ENCODE peak calls at places on chromosome X, in five cellular contexts. G, Q, V, W and B are unnamed samples.

GRCh38 chrX:51420610-51421009 is 75.8 kb downstream of the NUDT11 start:
- DNase-seq in G (peak), Q (no peak), V (no peak), W (peak), B (no peak)

GRCh38 chrX:18890724-18891560 is 93.0 kb downstream of the PHKA2 start:
- DNase-seq in G (no peak), Q (no peak), V (no peak), W (no peak), B (no peak)

GRCh38 chrX:88135735-88136134 is 611.3 kb upstream of the CPXCR1 start:
- DNase-seq in G (no peak), Q (no peak), V (no peak), W (no peak), B (no peak)

GRCh38 chrX:42456301-42456700 is 321.7 kb downstream of the PPP1R2C start:
- DNase-seq in G (no peak), Q (no peak), V (no peak), W (no peak), B (no peak)

GRCh38 chrX:95029571-95029970 is 1355.6 kb downstream of the FAM133A start:
- DNase-seq in G (no peak), Q (no peak), V (no peak), W (no peak), B (no peak)

GRCh38 chrX:41085883-41086626 is 810 bp downstream of the USP9X start:
- DNase-seq in G (peak), Q (peak), V (peak), W (no peak), B (no peak)

GRCh38 chrX:30615229-30615628 is 37.7 kb upstream of the TASL start:
- DNase-seq in G (no peak), Q (no peak), V (no peak), W (no peak), B (no peak)

GRCh38 chrX:72685810-72686465 is 28.2 kb downstream of the PHKA1 start:
- DNase-seq in G (peak), Q (no peak), V (no peak), W (peak), B (peak)

GRCh38 chrX:39196192-39197102 is 395.2 kb downstream of the MID1IP1 start:
- DNase-seq in G (peak), Q (no peak), V (peak), W (no peak), B (peak)

GRCh38 chrX:110914281-110914680 is 118.7 kb upstream of the CHRDL1 start:
- DNase-seq in G (no peak), Q (no peak), V (no peak), W (no peak), B (no peak)

GRCh38 chrX:10833299-10834169 is 213.1 kb upstream of the MID1 start:
- DNase-seq in G (peak), Q (peak), V (no peak), W (peak), B (peak)

GRCh38 chrX:155069414-155069813 is 1.5 kb downstream of the CMC4 start:
- DNase-seq in G (no peak), Q (no peak), V (no peak), W (no peak), B (no peak)